ENCODE peak calls at places on chromosomes 13 and 19, in seven cellular contexts. G is lower leg skin, D is tibial nerve, Y is adrenal gland, U is esophagus squamous epithelium, K is ovary, W is IMR-90. N is an unnamed sample.

GRCh38 chr13:111241862-111242261 is 78.6 kb upstream of the TEX29 start:
- DNase-seq in G (no peak), D (no peak), Y (no peak), U (no peak), K (no peak), W (no peak), N (no peak)

GRCh38 chr13:43879323-43880181 is at the start of the genes CCDC122 and LACC1:
- DNase-seq in G (peak), D (peak), Y (peak), U (peak), K (peak), W (peak), N (peak)

GRCh38 chr19:35542209-35542608 is 3.2 kb upstream of the TMEM147 start:
- DNase-seq in G (no peak), D (no peak), Y (no peak), U (no peak), K (no peak), W (no peak), N (no peak)

GRCh38 chr19:13861714-13862531 is 15.0 kb upstream of the NANOS3 start:
- DNase-seq in G (peak), D (peak), Y (peak), U (no peak), K (peak), W (peak), N (peak)

GRCh38 chr19:3365447-3366103 is 808 bp upstream of the NFIC start:
- DNase-seq in G (peak), D (peak), Y (peak), U (no peak), K (peak), W (peak), N (peak)

GRCh38 chr13:112248909-112249592 is 127.1 kb upstream of the SPACA7 start:
- DNase-seq in G (peak), D (no peak), Y (no peak), U (no peak), K (no peak), W (no peak), N (no peak)

GRCh38 chr19:1251233-1251502 is 2.8 kb downstream of the MIDN start:
- DNase-seq in G (no peak), D (no peak), Y (peak), U (no peak), K (peak), W (peak), N (no peak)

GRCh38 chr13:36431204-36432105 is 840 bp upstream of the CCNA1 start:
- DNase-seq in G (no peak), D (no peak), Y (no peak), U (no peak), K (no peak), W (no peak), N (no peak)

GRCh38 chr19:22882797-22883196 is 50.7 kb downstream of the ZNF723 start:
- DNase-seq in G (no peak), D (peak), Y (no peak), U (no peak), K (no peak), W (peak), N (no peak)

GRCh38 chr13:76454991-76455390 is 431.2 kb downstream of the KCTD12 start:
- DNase-seq in G (no peak), D (no peak), Y (no peak), U (no peak), K (no peak), W (peak), N (no peak)

GRCh38 chr13:35471466-35472307 is 4.8 kb downstream of the MAB21L1 start:
- DNase-seq in G (no peak), D (no peak), Y (no peak), U (no peak), K (no peak), W (no peak), N (no peak)

GRCh38 chr13:48265217-48265815 is 32.3 kb downstream of the ITM2B start:
- DNase-seq in G (no peak), D (peak), Y (no peak), U (no peak), K (no peak), W (no peak), N (no peak)

GRCh38 chr13:39663958-39664357 is 8.5 kb downstream of the COG6 start:
- DNase-seq in G (no peak), D (no peak), Y (no peak), U (no peak), K (no peak), W (no peak), N (no peak)

GRCh38 chr19:6276447-6276846 is 3.3 kb downstream of the MLLT1 start:
- DNase-seq in G (peak), D (peak), Y (peak), U (no peak), K (no peak), W (peak), N (peak)

GRCh38 chr19:23286477-23286876 is 36.3 kb upstream of the ZNF724 start:
- DNase-seq in G (no peak), D (no peak), Y (no peak), U (no peak), K (no peak), W (no peak), N (no peak)

GRCh38 chr19:47398707-47399106 is 20.6 kb downstream of the MEIS3 start:
- DNase-seq in G (no peak), D (no peak), Y (no peak), U (no peak), K (no peak), W (no peak), N (no peak)

GRCh38 chr19:14507704-14508246 is 10.4 kb downstream of the DNAJB1 start:
- DNase-seq in G (no peak), D (no peak), Y (no peak), U (no peak), K (no peak), W (peak), N (no peak)

GRCh38 chr13:111204438-111205177 is 89.5 kb downstream of the ARHGEF7 start:
- DNase-seq in G (peak), D (peak), Y (peak), U (no peak), K (peak), W (peak), N (no peak)

GRCh38 chr19:29630661-29631060 is 24.6 kb downstream of the POP4 start:
- DNase-seq in G (no peak), D (no peak), Y (no peak), U (no peak), K (no peak), W (no peak), N (no peak)

GRCh38 chr13:33307820-33308219 is 22.3 kb upstream of the STARD13 start:
- DNase-seq in G (no peak), D (no peak), Y (no peak), U (no peak), K (no peak), W (peak), N (no peak)

GRCh38 chr13:26468203-26468602 is 89.3 kb upstream of the WASF3 start:
- DNase-seq in G (peak), D (no peak), Y (no peak), U (no peak), K (no peak), W (no peak), N (no peak)

GRCh38 chr19:6551607-6552450 is 21.0 kb downstream of the TNFSF9 start:
- DNase-seq in G (no peak), D (no peak), Y (no peak), U (no peak), K (no peak), W (no peak), N (no peak)

GRCh38 chr13:27533155-27533643 is 82.8 kb upstream of the MTIF3 start:
- DNase-seq in G (peak), D (peak), Y (peak), U (no peak), K (peak), W (peak), N (peak)

GRCh38 chr13:68304287-68304893 is 1074.3 kb upstream of the PCDH9 start:
- DNase-seq in G (no peak), D (no peak), Y (no peak), U (no peak), K (no peak), W (no peak), N (no peak)

GRCh38 chr19:29626386-29626785 is 20.3 kb downstream of the POP4 start:
- DNase-seq in G (no peak), D (no peak), Y (no peak), U (no peak), K (no peak), W (no peak), N (no peak)

GRCh38 chr19:15101479-15102082 is 5.6 kb upstream of the SYDE1 start:
- DNase-seq in G (no peak), D (peak), Y (peak), U (no peak), K (no peak), W (peak), N (no peak)

GRCh38 chr13:32086366-32086765 is 54.8 kb downstream of the FRY start:
- DNase-seq in G (no peak), D (no peak), Y (no peak), U (no peak), K (no peak), W (peak), N (no peak)

GRCh38 chr19:36891768-36892357 is 24.2 kb downstream of the ZNF829 start:
- DNase-seq in G (no peak), D (no peak), Y (no peak), U (no peak), K (no peak), W (no peak), N (no peak)

GRCh38 chr19:45418812-45419211 is 4.9 kb downstream of the ERCC1 start:
- DNase-seq in G (no peak), D (no peak), Y (no peak), U (no peak), K (no peak), W (no peak), N (no peak)

GRCh38 chr19:15227261-15227660 is 5.0 kb downstream of the EPHX3 start:
- DNase-seq in G (no peak), D (no peak), Y (no peak), U (no peak), K (no peak), W (no peak), N (no peak)

GRCh38 chr19:14325863-14326262 is 55.4 kb upstream of the ADGRE5 start:
- DNase-seq in G (no peak), D (no peak), Y (no peak), U (no peak), K (no peak), W (no peak), N (no peak)

GRCh38 chr13:73656863-73657262 is 477.3 kb downstream of the KLF12 start:
- DNase-seq in G (no peak), D (no peak), Y (no peak), U (no peak), K (no peak), W (peak), N (no peak)

GRCh38 chr19:3184847-3185481 is 766 bp upstream of the NCLN start:
- DNase-seq in G (no peak), D (peak), Y (peak), U (peak), K (peak), W (no peak), N (peak)

GRCh38 chr13:53201454-53202225 is 173.0 kb downstream of the OLFM4 start:
- DNase-seq in G (no peak), D (no peak), Y (no peak), U (no peak), K (no peak), W (no peak), N (no peak)
- TF ChIP-seq CTCF in G (no peak), D (peak), Y (no peak), U (no peak), K (no peak), W (no peak), N (no peak)

DNA sequence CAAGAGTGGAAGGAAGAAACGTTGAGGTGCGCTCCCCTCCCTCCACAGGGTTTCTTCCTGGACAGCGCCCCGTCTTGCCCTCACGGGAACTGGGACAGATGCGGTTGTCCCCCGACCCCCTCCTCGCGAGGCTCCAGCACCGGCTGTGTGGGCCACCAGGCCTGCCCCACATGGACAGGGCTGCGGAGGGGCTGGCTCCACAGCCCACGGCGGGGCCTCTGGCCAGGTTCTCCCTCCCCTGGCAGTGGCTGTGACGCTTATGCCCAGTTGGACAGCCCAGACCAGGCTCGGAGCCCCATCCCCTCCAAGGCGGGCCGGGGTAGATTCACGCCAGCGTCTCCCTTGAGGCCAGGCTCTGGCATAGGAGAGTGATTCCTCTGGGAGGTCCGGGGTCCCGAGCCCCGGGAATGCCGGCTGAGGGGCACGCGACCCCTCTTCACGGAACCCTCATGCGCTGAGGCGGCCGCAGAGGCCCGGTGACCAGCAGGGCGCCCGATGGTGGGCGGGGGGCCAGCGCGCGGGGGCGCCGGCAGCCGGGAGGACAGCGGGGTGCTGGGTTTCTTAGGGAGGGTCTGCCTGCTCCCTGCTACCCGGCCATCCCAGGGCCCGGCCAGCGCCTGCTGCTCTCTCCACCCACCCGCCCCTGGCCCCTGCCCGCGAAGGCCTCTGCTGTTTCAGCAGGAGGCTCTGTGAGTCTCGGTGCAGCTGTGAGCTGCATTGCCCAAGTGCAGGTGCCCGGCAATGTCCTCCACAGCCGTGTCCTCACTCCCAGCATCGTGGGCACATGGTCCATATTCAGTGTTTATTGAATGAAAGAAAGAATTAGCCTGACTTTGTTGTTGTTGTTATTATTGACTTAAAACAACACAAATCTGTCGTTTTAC is 20.3 kb upstream of the GAS6 start:
- DNase-seq in G (no peak), D (no peak), Y (no peak), U (no peak), K (no peak), W (no peak), N (no peak)
- TF ChIP-seq POLR2A in G (no peak), D (no peak), Y (no peak), U (no peak), K (no peak), W (no peak), N (no peak)

GRCh38 chr13:37918116-37919100 is 48.8 kb upstream of the TRPC4 start:
- DNase-seq in G (no peak), D (no peak), Y (no peak), U (no peak), K (no peak), W (no peak), N (no peak)
- TF ChIP-seq CTCF in G (no peak), D (no peak), Y (no peak), U (no peak), K (no peak), W (no peak), N (no peak)

GRCh38 chr19:57406516-57407123 is 4.3 kb upstream of the ZNF17 start:
- DNase-seq in G (peak), D (no peak), Y (peak), U (no peak), K (no peak), W (peak), N (peak)

GRCh38 chr19:57410748-57411671 is at the start of gene ZNF17:
- DNase-seq in G (peak), D (peak), Y (peak), U (peak), K (peak), W (peak), N (peak)
- TF ChIP-seq POLR2A in G (no peak), D (peak), Y (no peak), U (peak), K (no peak), W (no peak), N (peak)

N was measured in gastrocnemius medialis.